ENCODE peak calls at places on chromosomes 13 and 19, in five cellular contexts. X is heart right ventricle, G is choroid plexus epithelial cell, M is mucosa of descending colon, T is K562. V is an unnamed sample.

GRCh38 chr13:89239361-89240127 is 1568.4 kb downstream of the SLITRK5 start:
- DNase-seq in X (no peak), M (no peak), G (peak; percentile 6), T (no peak), V (no peak)

GRCh38 chr13:21825801-21826200 is 154.9 kb downstream of the FGF9 start:
- DNase-seq in X (no peak), T (no peak), G (no peak), M (no peak), V (no peak)

GRCh38 chr19:44684892-44685847 is 13.8 kb upstream of the CEACAM16 start:
- DNase-seq in M (peak; percentile 36), G (peak; percentile 68), X (peak; percentile 66), T (peak; percentile 68), V (peak; percentile 94)

GRCh38 chr19:8110931-8111330 is 38.5 kb downstream of the FBN3 start:
- DNase-seq in X (no peak), M (no peak), T (no peak), G (no peak), V (no peak)

GRCh38 chr13:29484236-29484635 is 111.3 kb downstream of the SLC7A1 start:
- DNase-seq in G (no peak), T (no peak), X (no peak), M (no peak), V (no peak)

GRCh38 chr13:32309812-32310706 is 5.1 kb downstream of the ZAR1L start:
- DNase-seq in X (peak; percentile 13), G (peak; percentile 85), M (no peak), T (peak; percentile 53), V (peak; percentile 85)

GRCh38 chr19:29741776-29742175 is 26.7 kb upstream of the C19orf12 start:
- DNase-seq in T (no peak), G (no peak), M (no peak), X (no peak), V (no peak)

GRCh38 chr13:41645313-41645712 is 188.0 kb downstream of the RGCC start:
- DNase-seq in M (no peak), G (peak; percentile 94), X (no peak), T (no peak), V (peak; percentile 88)

GRCh38 chr13:114064516-114065140 is 67.8 kb downstream of the RASA3 start:
- DNase-seq in X (peak; percentile 41), T (peak; percentile 28), M (no peak), G (peak; percentile 60), V (peak; percentile 61)

GRCh38 chr13:33259296-33259695 is 26.3 kb downstream of the STARD13 start:
- DNase-seq in T (no peak), G (no peak), X (no peak), M (no peak), V (no peak)

GRCh38 chr13:39263033-39263432 is 224.8 kb downstream of the NHLRC3 start:
- DNase-seq in G (peak; percentile 61), X (peak; percentile 69), T (peak; percentile 40), M (no peak), V (peak; percentile 39)

GRCh38 chr13:23820530-23820929 is 68.7 kb downstream of the MIPEP start:
- DNase-seq in T (no peak), G (no peak), X (no peak), M (no peak), V (no peak)

GRCh38 chr13:31069808-31070544 is 91.7 kb downstream of the HSPH1 start:
- DNase-seq in G (no peak), M (no peak), X (no peak), T (no peak), V (no peak)

GRCh38 chr19:19860756-19861390 is 4.8 kb upstream of the ZNF253 start:
- DNase-seq in X (peak; percentile 15), M (no peak), T (peak; percentile 49), G (peak; percentile 22), V (no peak)

GRCh38 chr13:21967871-21968270 is 297.0 kb downstream of the FGF9 start:
- DNase-seq in G (no peak), M (no peak), T (no peak), X (no peak), V (no peak)

GRCh38 chr13:83940742-83941141 is 58.5 kb upstream of the SLITRK1 start:
- DNase-seq in T (no peak), M (no peak), X (no peak), G (no peak), V (peak; percentile 44)

GRCh38 chr19:7188682-7189629 is 105.3 kb downstream of the INSR start:
- DNase-seq in X (peak; percentile 72), G (no peak), M (no peak), T (no peak), V (no peak)

GRCh38 chr19:55486043-55486970 is 1.3 kb downstream of the NAT14 start:
- DNase-seq in X (no peak), T (no peak), G (no peak), M (no peak), V (peak; percentile 46)

GRCh38 chr19:17950310-17951150 is 16.4 kb upstream of the KCNN1 start:
- DNase-seq in M (no peak), T (peak; percentile 55), G (no peak), X (no peak), V (no peak)

GRCh38 chr19:30523791-30524190 is 151.6 kb downstream of the ZNF536 start:
- DNase-seq in M (no peak), X (no peak), T (no peak), G (no peak), V (no peak)

GRCh38 chr13:19817510-19818158 is 34.9 kb upstream of the PSPC1 start:
- DNase-seq in G (no peak), T (no peak), X (no peak), M (no peak), V (no peak)

GRCh38 chr19:19531951-19532805 is 3.5 kb downstream of the YJEFN3 start:
- DNase-seq in M (peak; percentile 89), X (peak; percentile 74), G (peak; percentile 67), T (peak; percentile 87), V (peak; percentile 59)

GRCh38 chr13:92547256-92547655 is 679.4 kb upstream of the GPC6 start:
- DNase-seq in T (no peak), X (no peak), G (peak; percentile 69), M (no peak), V (peak; percentile 8)

GRCh38 chr19:6088677-6089063 is 21.6 kb downstream of the RFX2 start:
- DNase-seq in M (no peak), G (peak; percentile 44), X (no peak), T (peak; percentile 44), V (peak; percentile 82)

GRCh38 chr13:28449826-28450773 is 44.8 kb downstream of the FLT1 start:
- DNase-seq in T (no peak), X (no peak), M (no peak), G (no peak), V (peak; percentile 10)

GRCh38 chr19:10227215-10227971 is 3.7 kb downstream of the S1PR2 start:
- DNase-seq in G (peak; percentile 47), X (no peak), M (no peak), T (no peak), V (peak; percentile 55)

GRCh38 chr13:66509176-66509575 is 721.0 kb downstream of the PCDH9 start:
- DNase-seq in G (no peak), T (no peak), M (no peak), X (no peak), V (no peak)

GRCh38 chr19:4896372-4896771 is 6.3 kb downstream of the ARRDC5 start:
- DNase-seq in T (no peak), X (no peak), M (no peak), G (peak; percentile 48), V (peak; percentile 39)

GRCh38 chr13:64083396-64083795 is 2667.7 kb upstream of the PCDH20 start:
- DNase-seq in T (no peak), G (no peak), X (no peak), M (no peak), V (peak; percentile 10)

GRCh38 chr13:108615241-108615640 is 14.2 kb upstream of the MYO16 start:
- DNase-seq in X (no peak), M (no peak), G (no peak), T (no peak), V (no peak)
- TF ChIP-seq CTCF in X (no peak), M (no peak), G (no peak), T (no peak), V (no peak)

GRCh38 chr19:57280165-57280912 is at the start of gene ZNF460:
- DNase-seq in T (peak; percentile 97), M (peak; percentile 97), X (peak; percentile 98), G (peak; percentile 99), V (peak; percentile 97)

GRCh38 chr19:57280913-57281425 is 684 bp downstream of the ZNF460 start:
- DNase-seq in T (peak; percentile 37), M (peak; percentile 35), G (peak; percentile 14), X (no peak), V (peak; percentile 15)

GRCh38 chr19:57282011-57282636 is 1.8 kb downstream of the ZNF460 start:
- DNase-seq in T (no peak), G (no peak), X (no peak), M (no peak), V (no peak)

GRCh38 chr19:57276430-57276829 is 3.9 kb upstream of the ZNF460 start:
- DNase-seq in T (no peak), M (no peak), X (no peak), G (no peak), V (no peak)

DNA sequence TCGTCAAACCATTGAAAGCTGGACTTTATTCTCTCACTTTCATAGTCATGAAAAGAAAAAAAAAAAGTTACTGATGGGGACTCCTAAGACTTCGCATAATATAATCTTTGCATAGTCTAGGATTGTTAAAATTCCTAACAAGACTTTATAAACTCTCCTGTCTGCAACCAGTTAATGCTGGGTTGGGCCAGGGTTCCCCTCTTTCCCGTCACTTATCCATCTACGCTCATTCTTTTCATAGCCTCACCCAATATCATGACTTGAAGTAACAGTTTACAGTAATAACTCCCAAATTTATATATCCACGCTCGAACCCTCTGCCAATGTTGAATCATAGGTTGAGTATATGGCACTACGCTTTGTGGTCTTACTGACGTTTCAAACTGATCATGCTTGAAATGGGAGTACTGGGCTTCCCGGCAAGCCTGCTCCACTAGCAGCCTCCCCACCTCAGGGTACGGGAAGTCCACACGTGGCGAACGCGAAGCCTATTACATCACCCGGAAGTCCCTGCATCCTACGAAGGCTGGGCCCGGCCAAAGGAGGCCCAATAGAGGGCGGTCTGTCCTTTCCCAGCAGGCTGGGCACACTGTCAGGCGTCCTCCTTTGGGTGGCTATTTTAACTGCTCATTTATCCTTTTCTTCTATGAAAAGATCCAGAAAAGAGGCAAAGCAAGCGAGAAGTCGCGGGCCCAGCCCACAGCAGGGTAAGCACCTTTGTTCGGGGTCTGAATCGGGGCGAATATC is 694 bp upstream of the ZNF460 start:
- DNase-seq in X (peak; percentile 92), M (peak; percentile 88), T (peak; percentile 95), G (peak; percentile 99), V (peak; percentile 97)
- TF ChIP-seq CTCF in X (peak; percentile 38), M (no peak), T (peak; percentile 58), G (peak; percentile 47), V (peak; percentile 32)

GRCh38 chr13:61410266-61410665 is 5.4 kb downstream of the PCDH20 start:
- DNase-seq in G (no peak), T (no peak), X (no peak), M (no peak), V (no peak)

GRCh38 chr13:61414136-61414535 is 1.5 kb downstream of the PCDH20 start:
- DNase-seq in T (no peak), G (no peak), M (no peak), X (no peak), V (no peak)

GRCh38 chr13:61414686-61415664 is 674 bp downstream of the PCDH20 start:
- DNase-seq in T (no peak), G (peak; percentile 1), X (no peak), M (peak; percentile 56), V (no peak)

GRCh38 chr13:61413572-61413971 is 2.1 kb downstream of the PCDH20 start:
- DNase-seq in M (no peak), G (no peak), T (no peak), X (no peak), V (no peak)

GRCh38 chr13:61410669-61411297 is 4.9 kb downstream of the PCDH20 start:
- DNase-seq in X (no peak), M (no peak), G (peak; percentile 38), T (peak; percentile 4), V (peak; percentile 8)
- TF ChIP-seq CTCF in X (peak; percentile 43), M (no peak), G (peak; percentile 67), T (no peak), V (peak; percentile 41)

GRCh38 chr19:903266-903797 is 9.7 kb downstream of the R3HDM4 start:
- DNase-seq in X (no peak), G (no peak), T (peak; percentile 67), M (no peak), V (no peak)
- TF ChIP-seq CTCF in X (no peak), G (no peak), T (no peak), M (no peak), V (no peak)